ENCODE peak calls at places on chromosomes 5 and 9, in five cellular contexts. V is CD4-positive, alpha-beta memory T cell; P is neural progenitor cell; J is kidney; H is SK-N-SH. S is an unnamed sample.
A peak's percentile ranks its signal among the peaks of the same experiment; 100 is the strongest.

GRCh38 chr9:107685901-107686300 is 196.3 kb upstream of the KLF4 start:
- DNase-seq in H (no peak), J (no peak), V (no peak), P (no peak), S (no peak)

GRCh38 chr5:157575096-157575872 is at the start of gene ADAM19:
- DNase-seq in H (peak; percentile 85), V (peak; percentile 51), J (peak; percentile 86), P (peak; percentile 85), S (peak; percentile 52)

GRCh38 chr5:175658299-175659145 is 651 bp downstream of the HRH2 start:
- DNase-seq in V (peak; percentile 26), J (no peak), P (peak; percentile 58), H (peak; percentile 60), S (no peak)

GRCh38 chr5:157266286-157267007 is 524 bp downstream of the CYFIP2 start:
- DNase-seq in H (no peak), V (no peak), P (peak; percentile 78), J (peak; percentile 87), S (peak; percentile 44)

GRCh38 chr9:114396558-114397218 is 8.9 kb upstream of the AKNA start:
- DNase-seq in H (no peak), P (peak; percentile 54), J (no peak), V (no peak), S (peak; percentile 28)

GRCh38 chr9:127749090-127749787 is 14.1 kb upstream of the TOR2A start:
- DNase-seq in H (no peak), P (no peak), J (no peak), V (no peak), S (no peak)

GRCh38 chr9:131257266-131258025 is 18.9 kb downstream of the FAM78A start:
- DNase-seq in H (no peak), P (no peak), V (no peak), J (no peak), S (no peak)

GRCh38 chr5:139798883-139799282 is 3.3 kb downstream of the PSD2 start:
- DNase-seq in H (no peak), V (no peak), J (no peak), P (no peak), S (no peak)

GRCh38 chr9:101092922-101093321 is 64.4 kb downstream of the PLPPR1 start:
- DNase-seq in H (no peak), J (no peak), P (no peak), V (no peak), S (no peak)

GRCh38 chr9:75851917-75852316 is 38.6 kb upstream of the PCSK5 start:
- DNase-seq in V (no peak), H (no peak), J (no peak), P (no peak), S (no peak)

GRCh38 chr5:81556809-81557208 is 162.9 kb upstream of the ACOT12 start:
- DNase-seq in V (no peak), H (no peak), J (no peak), P (no peak), S (no peak)

GRCh38 chr9:133189826-133190225 is 19.2 kb downstream of the OBP2B start:
- DNase-seq in V (no peak), J (peak; percentile 41), H (no peak), P (no peak), S (no peak)

GRCh38 chr5:149162401-149163084 is 21.2 kb downstream of the ABLIM3 start:
- DNase-seq in H (no peak), V (no peak), P (no peak), J (no peak), S (no peak)

GRCh38 chr5:151264113-151264512 is 11.1 kb downstream of the GM2A start:
- DNase-seq in P (no peak), V (no peak), H (no peak), J (no peak), S (no peak)

GRCh38 chr9:113798062-113799030 is 77.8 kb upstream of the ZNF618 start:
- DNase-seq in P (no peak), J (no peak), H (no peak), V (no peak), S (no peak)

GRCh38 chr5:59720063-59720462 is 173.5 kb downstream of the PDE4D start:
- DNase-seq in J (no peak), P (no peak), V (no peak), H (no peak), S (no peak)

GRCh38 chr9:38067892-38068615 is 973 bp downstream of the SHB start:
- DNase-seq in V (peak; percentile 19), P (peak; percentile 62), H (peak; percentile 64), J (peak; percentile 83), S (peak; percentile 35)

GRCh38 chr9:21381752-21382339 is 3.4 kb downstream of the IFNA2 start:
- DNase-seq in J (no peak), H (no peak), P (no peak), V (peak; percentile 21), S (no peak)

GRCh38 chr5:158463188-158463587 is 604.2 kb upstream of the CLINT1 start:
- DNase-seq in V (no peak), J (no peak), P (no peak), H (no peak), S (no peak)

GRCh38 chr5:7876867-7877266 is 7.9 kb downstream of the MTRR start:
- DNase-seq in J (no peak), H (no peak), V (no peak), P (no peak), S (no peak)

GRCh38 chr9:8114826-8115225 is 315.2 kb upstream of the DMAC1 start:
- DNase-seq in P (no peak), H (no peak), V (no peak), J (no peak), S (no peak)

GRCh38 chr9:83062011-83062652 is 810 bp downstream of the RASEF start:
- DNase-seq in P (peak; percentile 37), J (peak; percentile 77), V (no peak), H (peak; percentile 65), S (peak; percentile 46)

GRCh38 chr9:70566066-70566465 is 151.6 kb upstream of the KLF9 start:
- DNase-seq in J (no peak), V (no peak), P (no peak), H (no peak), S (no peak)

GRCh38 chr9:133762488-133763271 is 24.5 kb upstream of the SARDH start:
- DNase-seq in P (no peak), V (no peak), H (no peak), J (peak; percentile 63), S (no peak)

GRCh38 chr5:179044765-179045164 is 15.4 kb upstream of the ZNF354C start:
- DNase-seq in P (no peak), H (no peak), J (no peak), V (no peak), S (no peak)
- H3K9me3 ChIP-seq in P (peaks cover 17% of the 10 kb centered on the region), H (no peaks in the 10 kb centered on the region), J (peaks cover 7% of the 10 kb centered on the region), V (no peaks in the 10 kb centered on the region), S (no peaks in the 10 kb centered on the region)

GRCh38 chr5:61731267-61731945 is 399.3 kb downstream of the ZSWIM6 start:
- DNase-seq in H (no peak), P (no peak), J (no peak), V (no peak), S (no peak)

GRCh38 chr5:61724102-61724501 is 392.0 kb downstream of the ZSWIM6 start:
- DNase-seq in J (no peak), H (no peak), P (no peak), V (no peak), S (no peak)

GRCh38 chr5:61732376-61732775 is 400.3 kb downstream of the ZSWIM6 start:
- DNase-seq in J (no peak), H (no peak), V (no peak), P (peak; percentile 28), S (no peak)

GRCh38 chr5:61731946-61732314 is 399.9 kb downstream of the ZSWIM6 start:
- DNase-seq in V (no peak), P (no peak), J (no peak), H (no peak), S (no peak)

DNA sequence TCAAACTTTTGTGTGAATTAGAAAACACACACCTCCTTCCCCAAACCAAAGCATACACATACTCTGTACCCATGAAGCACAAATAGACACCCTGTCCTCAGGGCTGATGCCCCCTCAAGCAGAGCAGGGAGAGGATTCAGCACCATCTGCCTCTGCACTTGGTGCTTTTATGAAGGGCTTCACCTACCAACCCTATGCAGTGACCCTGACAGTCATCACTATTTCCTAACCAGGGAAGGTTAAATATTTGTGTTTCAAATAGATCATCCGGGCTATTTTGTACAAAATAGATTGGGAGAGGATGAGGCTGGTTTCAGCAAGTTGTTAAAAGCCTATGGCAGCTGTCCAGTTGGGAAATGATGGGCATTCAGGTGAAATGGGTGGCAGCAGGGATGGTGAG is 396.2 kb downstream of the ZSWIM6 start:
- DNase-seq in J (no peak), H (no peak), P (no peak), V (no peak), S (no peak)
- H3K27ac ChIP-seq in J (no peak overlapping the region), H (no peak overlapping the region), P (no peak overlapping the region), V (no peak overlapping the region), S (no peak overlapping the region)

GRCh38 chr5:181221105-181221791 is 1.8 kb upstream of the TRIM41 start:
- DNase-seq in J (no peak), H (no peak), P (no peak), V (peak; percentile 75), S (peak; percentile 34)

GRCh38 chr5:181223041-181223728 is at the start of gene TRIM41:
- DNase-seq in J (peak; percentile 100), P (peak; percentile 99), H (peak; percentile 89), V (peak; percentile 97), S (peak; percentile 99)

GRCh38 chr5:181223729-181224389 is 778 bp downstream of the TRIM41 start:
- DNase-seq in J (peak; percentile 92), P (peak; percentile 95), H (peak; percentile 85), V (no peak), S (peak; percentile 64)

GRCh38 chr5:181222630-181223040 is 446 bp upstream of the TRIM41 start:
- DNase-seq in V (no peak), H (no peak), P (no peak), J (no peak), S (no peak)

DNA sequence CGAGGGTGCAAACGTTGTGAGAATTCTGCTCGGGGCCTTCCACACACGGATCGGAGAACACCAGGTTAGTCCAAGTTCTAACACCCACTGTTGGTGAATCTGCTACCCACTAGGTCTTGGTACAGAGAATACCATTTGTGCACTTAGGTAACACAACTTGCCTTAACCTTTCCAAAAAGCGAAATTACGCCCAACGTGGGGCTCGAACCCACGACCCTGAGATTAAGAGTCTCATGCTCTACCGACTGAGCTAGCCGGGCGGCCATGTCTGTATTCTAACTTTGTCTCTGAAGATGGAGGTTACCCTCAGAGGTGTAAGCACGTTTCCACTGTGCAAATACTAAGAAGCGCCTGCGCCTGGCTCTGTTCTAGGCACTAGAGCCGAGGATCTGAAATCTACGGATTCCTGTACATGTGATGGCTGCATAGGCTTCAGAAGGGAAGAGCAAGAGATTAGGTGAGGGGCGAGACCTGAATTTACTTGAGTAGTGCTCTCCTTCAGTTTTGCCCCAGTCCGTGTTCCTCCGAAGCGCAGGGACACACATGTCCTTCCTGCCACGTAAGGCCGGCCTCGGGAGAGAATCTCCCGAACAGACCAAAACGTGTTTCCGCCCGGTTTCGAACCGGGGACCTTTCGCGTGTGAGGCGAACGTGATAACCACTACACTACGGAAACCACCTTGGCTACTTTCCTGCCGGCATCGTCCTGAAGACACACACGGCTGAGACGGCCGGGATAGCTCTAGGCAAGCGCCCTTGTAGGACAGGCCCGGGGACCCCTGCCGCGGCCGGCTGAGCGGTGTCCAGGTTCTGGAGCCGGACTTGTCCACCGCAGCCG is 1.1 kb upstream of the TRIM41 start:
- DNase-seq in P (peak; percentile 91), J (peak; percentile 96), V (peak; percentile 93), H (peak; percentile 70), S (peak; percentile 91)
- H3K4me3 ChIP-seq in P (peak overlapping the region; percentile 100), J (peak overlapping the region; percentile 71), V (peak overlapping the region; percentile 90), H (peak overlapping the region; percentile 67), S (peak overlapping the region; percentile 78)

GRCh38 chr5:18546570-18546969 is 912.3 kb downstream of the TAF11L14 start:
- DNase-seq in P (no peak), H (peak; percentile 21), V (no peak), J (no peak), S (no peak)

GRCh38 chr5:18553269-18553668 is 919.0 kb downstream of the TAF11L14 start:
- DNase-seq in V (no peak), P (no peak), J (no peak), H (no peak), S (no peak)

GRCh38 chr5:18551716-18552115 is 917.5 kb downstream of the TAF11L14 start:
- DNase-seq in H (no peak), J (peak; percentile 63), P (no peak), V (no peak), S (no peak)
- H3K9me3 ChIP-seq in H (no peaks in the 10 kb centered on the region), J (no peaks in the 10 kb centered on the region), P (no peaks in the 10 kb centered on the region), V (no peaks in the 10 kb centered on the region), S (no peaks in the 10 kb centered on the region)